ENCODE peak calls at places on chromosome 13, in ten cellular contexts. U is T follicular helper cell; B is choroid plexus epithelial cell; R is aorta; C is HepG2; S is posterior vena cava; F is KG1; V is endothelial cell; A is upper lobe of right lung; P is stimulated activated CD4-positive, alpha-beta T cell treated with anti-CD3 and anti-CD28 coated beads, Interleukin-15, amount 100 ng/mL, for 24 hours. E is an unnamed sample.
A peak's percentile ranks its signal among the peaks of the same experiment; 100 is the strongest.

GRCh38 chr13:18212873-18213272 is 968.8 kb downstream of the TUBA3C start:
- DNase-seq in U (no peak), B (peak; percentile 6), R (no peak), C (peak; percentile 5), S (no peak), F (no peak), V (no peak), A (no peak), P (peak; percentile 15), E (no peak)

GRCh38 chr13:52924241-52925148 is 76.1 kb upstream of the PCDH8 start:
- DNase-seq in U (no peak), B (no peak), R (no peak), C (peak; percentile 3), S (no peak), F (no peak), V (no peak), A (no peak), P (no peak), E (no peak)

GRCh38 chr13:49587311-49587847 is 2.0 kb upstream of the RCBTB1 start:
- DNase-seq in U (no peak), B (peak; percentile 50), R (no peak), C (peak; percentile 80), S (no peak), F (no peak), V (no peak), A (no peak), P (no peak), E (no peak)

GRCh38 chr13:48532146-48532472 is 771 bp downstream of the RCBTB2 start:
- DNase-seq in U (no peak), B (peak; percentile 69), R (no peak), C (no peak), S (no peak), F (no peak), V (no peak), A (no peak), P (no peak), E (no peak)

GRCh38 chr13:64223016-64223415 is 2807.4 kb upstream of the PCDH20 start:
- DNase-seq in U (no peak), B (no peak), R (no peak), C (no peak), S (no peak), F (no peak), V (no peak), A (no peak), P (no peak), E (no peak)

GRCh38 chr13:97395437-97396136 is 38.4 kb upstream of the RAP2A start:
- DNase-seq in U (no peak), B (peak; percentile 34), R (no peak), C (no peak), S (no peak), F (no peak), V (no peak), A (no peak), P (no peak), E (no peak)

GRCh38 chr13:30477346-30478235 is 11.9 kb upstream of the HMGB1 start:
- DNase-seq in U (no peak), B (no peak), R (no peak), C (no peak), S (no peak), F (no peak), V (peak; percentile 8), A (no peak), P (no peak), E (no peak)

GRCh38 chr13:44920013-44920412 is 69.3 kb downstream of the NUFIP1 start:
- DNase-seq in U (no peak), B (no peak), R (no peak), C (no peak), S (no peak), F (no peak), V (no peak), A (no peak), P (no peak), E (no peak)

GRCh38 chr13:91630916-91631315 is 232.5 kb downstream of the GPC5 start:
- DNase-seq in U (no peak), B (no peak), R (no peak), C (no peak), S (no peak), F (no peak), V (no peak), A (no peak), P (no peak), E (no peak)

GRCh38 chr13:107581009-107581408 is 634.3 kb downstream of the LIG4 start:
- DNase-seq in U (no peak), B (no peak), R (no peak), C (no peak), S (no peak), F (no peak), V (no peak), A (no peak), P (no peak), E (no peak)

GRCh38 chr13:34764246-34764645 is 177.8 kb upstream of the NBEA start:
- DNase-seq in U (no peak), B (no peak), R (no peak), C (no peak), S (no peak), F (no peak), V (no peak), A (no peak), P (no peak), E (no peak)

GRCh38 chr13:84983321-84983720 is 815.9 kb downstream of the SLITRK6 start:
- DNase-seq in U (no peak), B (no peak), R (no peak), C (no peak), S (no peak), F (no peak), V (no peak), A (no peak), P (no peak), E (no peak)

GRCh38 chr13:104473936-104474335 is 1407.7 kb upstream of the SLC10A2 start:
- DNase-seq in U (no peak), B (no peak), R (no peak), C (no peak), S (no peak), F (no peak), V (no peak), A (no peak), P (no peak), E (no peak)

GRCh38 chr13:46405457-46405856 is 18.4 kb upstream of the RUBCNL start:
- DNase-seq in U (no peak), B (no peak), R (no peak), C (no peak), S (no peak), F (no peak), V (no peak), A (no peak), P (no peak), E (no peak)

GRCh38 chr13:35530147-35530546 is 53.7 kb upstream of the MAB21L1 start:
- DNase-seq in U (no peak), B (no peak), R (no peak), C (no peak), S (no peak), F (no peak), V (no peak), A (no peak), P (no peak), E (no peak)

GRCh38 chr13:44396963-44397580 is 23.4 kb downstream of the SERP2 start:
- DNase-seq in U (no peak), B (peak; percentile 92), R (no peak), C (no peak), S (no peak), F (no peak), V (no peak), A (no peak), P (no peak), E (no peak)

GRCh38 chr13:39484506-39485313 is 118.3 kb downstream of the LHFPL6 start:
- DNase-seq in U (no peak), B (peak; percentile 44), R (no peak), C (no peak), S (no peak), F (no peak), V (no peak), A (no peak), P (no peak), E (no peak)

GRCh38 chr13:97879646-97880297 is 73.7 kb upstream of the IPO5 start:
- DNase-seq in U (no peak), B (peak; percentile 88), R (no peak), C (no peak), S (no peak), F (no peak), V (no peak), A (no peak), P (no peak), E (no peak)

GRCh38 chr13:103898481-103898880 is 832.3 kb upstream of the SLC10A2 start:
- DNase-seq in U (no peak), B (no peak), R (no peak), C (no peak), S (no peak), F (no peak), V (no peak), A (no peak), P (no peak), E (no peak)

GRCh38 chr13:73251866-73252265 is 193.1 kb downstream of the KLF5 start:
- DNase-seq in U (no peak), B (no peak), R (no peak), C (no peak), S (no peak), F (no peak), V (no peak), A (no peak), P (no peak), E (no peak)

GRCh38 chr13:36998624-36999041 is 507 bp downstream of the ALG5 start:
- DNase-seq in U (peak; percentile 1), B (no peak), R (peak; percentile 59), C (no peak), S (peak; percentile 80), F (no peak), V (peak; percentile 25), A (peak; percentile 69), P (peak; percentile 27), E (no peak)

GRCh38 chr13:75181906-75182305 is 300.1 kb downstream of the TBC1D4 start:
- DNase-seq in U (no peak), B (peak; percentile 95), R (no peak), C (no peak), S (no peak), F (no peak), V (no peak), A (no peak), P (no peak), E (no peak)

GRCh38 chr13:113774177-113775107 is 15.4 kb downstream of the TMEM255B start:
- DNase-seq in U (no peak), B (no peak), R (no peak), C (no peak), S (peak; percentile 35), F (no peak), V (no peak), A (peak; percentile 4), P (no peak), E (peak; percentile 56)

GRCh38 chr13:24039621-24040475 is 120.7 kb upstream of the SPATA13 start:
- DNase-seq in U (no peak), B (no peak), R (no peak), C (no peak), S (no peak), F (no peak), V (no peak), A (no peak), P (no peak), E (no peak)

GRCh38 chr13:104832265-104832664 is 1703.2 kb downstream of the EFNB2 start:
- DNase-seq in U (no peak), B (no peak), R (no peak), C (no peak), S (no peak), F (no peak), V (no peak), A (no peak), P (no peak), E (no peak)

GRCh38 chr13:86974251-86974994 is 696.7 kb upstream of the SLITRK5 start:
- DNase-seq in U (no peak), B (no peak), R (no peak), C (no peak), S (peak; percentile 68), F (no peak), V (no peak), A (peak; percentile 48), P (no peak), E (no peak)

GRCh38 chr13:48636550-48636949 is 17.2 kb upstream of the CYSLTR2 start:
- DNase-seq in U (no peak), B (peak; percentile 98), R (no peak), C (no peak), S (no peak), F (no peak), V (no peak), A (no peak), P (no peak), E (no peak)

GRCh38 chr13:113815151-113816058 is 48.5 kb downstream of the GAS6 start:
- DNase-seq in U (no peak), B (no peak), R (no peak), C (no peak), S (no peak), F (peak; percentile 80), V (no peak), A (no peak), P (peak; percentile 53), E (no peak)

E was measured in DMS153.